ENCODE peak calls at places on chromosomes 4 and X, in five cellular contexts. J is psoas muscle; Q is thyroid gland; E is effector memory CD4-positive, alpha-beta T cell; P is Panc1. W is an unnamed sample.
A peak's percentile ranks its signal among the peaks of the same experiment; 100 is the strongest.

GRCh38 chr4:44738615-44739014 is 12.3 kb upstream of the GNPDA2 start:
- DNase-seq in J (no peak), Q (no peak), E (no peak), P (no peak), W (no peak)

GRCh38 chr4:1713003-1713397 is 881 bp upstream of the SLBP start:
- DNase-seq in J (no peak), Q (no peak), E (no peak), P (no peak), W (no peak)

GRCh38 chr4:38715076-38715475 is 51.1 kb downstream of the KLF3 start:
- DNase-seq in J (no peak), Q (no peak), E (no peak), P (no peak), W (no peak)

GRCh38 chrX:122770581-122770980 is 413.5 kb upstream of the GRIA3 start:
- DNase-seq in J (no peak), Q (no peak), E (no peak), P (no peak), W (no peak)

GRCh38 chr4:68951078-68951805 is at the start of gene UGT2A3:
- DNase-seq in J (no peak), Q (no peak), E (no peak), P (no peak), W (no peak)

GRCh38 chrX:138031715-138032114 is 465.8 kb downstream of the ZIC3 start:
- DNase-seq in J (no peak), Q (no peak), E (no peak), P (no peak), W (no peak)

GRCh38 chrX:270848-271367 is 10.3 kb upstream of the PLCXD1 start:
- DNase-seq in J (no peak), Q (peak; percentile 33), E (no peak), P (no peak), W (no peak)

GRCh38 chr4:39078829-39079228 is 16.8 kb downstream of the KLHL5 start:
- DNase-seq in J (no peak), Q (no peak), E (no peak), P (no peak), W (no peak)

GRCh38 chr4:137509855-137510282 is 22.4 kb downstream of the PCDH18 start:
- DNase-seq in J (no peak), Q (no peak), E (no peak), P (no peak), W (no peak)

GRCh38 chr4:4395849-4396627 is 9.1 kb downstream of the NSG1 start:
- DNase-seq in J (no peak), Q (no peak), E (no peak), P (no peak), W (peak; percentile 63)

GRCh38 chr4:176052744-176053143 is 12.9 kb upstream of the WDR17 start:
- DNase-seq in J (no peak), Q (no peak), E (no peak), P (no peak), W (no peak)

GRCh38 chrX:130704053-130705038 is 198.7 kb downstream of the ENOX2 start:
- DNase-seq in J (no peak), Q (no peak), E (no peak), P (no peak), W (no peak)

GRCh38 chrX:21734175-21734574 is 23.7 kb downstream of the SMPX start:
- DNase-seq in J (no peak), Q (no peak), E (no peak), P (no peak), W (no peak)

GRCh38 chrX:120446503-120446902 is 22.6 kb downstream of the LAMP2 start:
- DNase-seq in J (no peak), Q (peak; percentile 14), E (no peak), P (no peak), W (no peak)

GRCh38 chrX:23742693-23743622 is at the start of gene ACOT9:
- DNase-seq in J (peak; percentile 95), Q (peak; percentile 96), E (peak; percentile 55), P (no peak), W (peak; percentile 89)

GRCh38 chr4:123127218-123127617 is 204.8 kb upstream of the NUDT6 start:
- DNase-seq in J (no peak), Q (no peak), E (no peak), P (no peak), W (peak; percentile 68)

GRCh38 chr4:54659213-54660144 is 1.7 kb downstream of the KIT start:
- DNase-seq in J (no peak), Q (peak; percentile 72), E (no peak), P (no peak), W (peak; percentile 47)

GRCh38 chrX:28205126-28205525 is 223.9 kb upstream of the DCAF8L1 start:
- DNase-seq in J (no peak), Q (no peak), E (no peak), P (no peak), W (no peak)

GRCh38 chrX:154594491-154594890 is 9.6 kb downstream of the CTAG1A start:
- DNase-seq in J (no peak), Q (no peak), E (no peak), P (no peak), W (no peak)

GRCh38 chrX:12965390-12965940 is 9.4 kb upstream of the TMSB4X start:
- DNase-seq in J (no peak), Q (no peak), E (no peak), P (no peak), W (no peak)

GRCh38 chr4:1012031-1012739 is 759 bp downstream of the FGFRL1 start:
- DNase-seq in J (peak; percentile 44), Q (peak; percentile 80), E (peak; percentile 20), P (no peak), W (peak; percentile 36)

GRCh38 chr4:55534306-55534705 is 12.4 kb downstream of the CLOCK start:
- DNase-seq in J (no peak), Q (no peak), E (no peak), P (no peak), W (no peak)

GRCh38 chrX:133005038-133005437 is 46.6 kb upstream of the HS6ST2 start:
- DNase-seq in J (no peak), Q (no peak), E (no peak), P (peak; percentile 2), W (peak; percentile 48)

GRCh38 chr4:94545296-94545695 is 93.6 kb downstream of the PDLIM5 start:
- DNase-seq in J (no peak), Q (no peak), E (no peak), P (no peak), W (no peak)

GRCh38 chrX:9614016-9614415 is 149.2 kb downstream of the TBL1X start:
- DNase-seq in J (no peak), Q (no peak), E (no peak), P (no peak), W (no peak)

GRCh38 chr4:107155366-107155765 is 119.3 kb upstream of the DKK2 start:
- DNase-seq in J (no peak), Q (no peak), E (no peak), P (no peak), W (no peak)

GRCh38 chr4:21768349-21769310 is 179.9 kb downstream of the KCNIP4 start:
- DNase-seq in J (no peak), Q (no peak), E (no peak), P (peak; percentile 28), W (peak; percentile 73)
- H3K27ac ChIP-seq in J (no peak overlapping the region), Q (no peak overlapping the region), E (no peak overlapping the region), P (no peak overlapping the region), W (no peak overlapping the region)

DNA sequence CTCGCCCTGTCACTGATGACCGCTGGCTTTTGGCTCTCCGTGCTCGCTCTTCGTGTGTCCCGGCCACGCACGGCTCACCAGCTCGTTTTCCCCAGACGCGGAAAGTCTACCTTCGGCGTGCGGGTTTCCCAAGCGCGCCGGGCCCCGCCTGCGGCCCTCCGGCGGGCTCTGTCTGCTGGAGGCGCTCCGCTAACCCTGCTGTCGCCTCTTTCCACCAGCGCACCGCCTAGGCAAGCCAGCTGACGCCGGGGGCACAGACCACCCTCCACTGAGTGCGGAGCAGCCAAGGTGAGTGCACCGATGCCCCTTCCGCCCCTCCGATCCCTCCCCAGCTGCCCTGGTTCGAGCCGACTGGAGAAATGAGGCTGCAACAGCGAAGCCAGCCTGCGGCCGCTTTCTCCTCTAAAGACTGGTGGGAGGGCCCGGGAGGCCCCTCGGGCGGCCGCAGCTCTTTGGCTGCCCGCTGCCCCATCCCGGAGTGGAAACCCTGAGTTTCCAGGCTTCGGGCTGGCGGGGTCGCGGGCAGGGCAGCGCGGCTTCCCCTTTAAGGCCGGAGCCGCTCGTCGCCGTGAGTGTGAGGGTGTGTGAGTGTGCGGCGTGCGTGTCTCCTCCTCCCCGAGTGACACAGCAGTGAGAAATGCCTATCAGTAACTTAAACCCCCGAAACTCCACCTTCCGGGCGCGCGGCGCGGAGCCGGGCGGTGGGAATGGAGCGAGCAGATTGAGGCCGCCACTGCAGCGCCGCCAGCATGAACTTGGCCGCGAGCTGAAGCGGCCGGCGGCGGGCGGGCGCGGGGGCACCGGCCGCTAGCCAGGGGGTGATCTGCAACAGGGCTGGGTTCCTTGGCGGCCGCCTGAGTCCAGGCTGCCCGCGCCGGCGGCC is at the start of gene MAMLD1:
- DNase-seq in J (peak; percentile 78), Q (peak; percentile 64), E (no peak), P (no peak), W (peak; percentile 37)
- H3K27me3 ChIP-seq in J (no peaks in the 10 kb centered on the region), Q (no peaks in the 10 kb centered on the region), E (no peaks in the 10 kb centered on the region), P (peaks cover 4% of the 10 kb centered on the region), W (peaks cover 91% of the 10 kb centered on the region)

DNA sequence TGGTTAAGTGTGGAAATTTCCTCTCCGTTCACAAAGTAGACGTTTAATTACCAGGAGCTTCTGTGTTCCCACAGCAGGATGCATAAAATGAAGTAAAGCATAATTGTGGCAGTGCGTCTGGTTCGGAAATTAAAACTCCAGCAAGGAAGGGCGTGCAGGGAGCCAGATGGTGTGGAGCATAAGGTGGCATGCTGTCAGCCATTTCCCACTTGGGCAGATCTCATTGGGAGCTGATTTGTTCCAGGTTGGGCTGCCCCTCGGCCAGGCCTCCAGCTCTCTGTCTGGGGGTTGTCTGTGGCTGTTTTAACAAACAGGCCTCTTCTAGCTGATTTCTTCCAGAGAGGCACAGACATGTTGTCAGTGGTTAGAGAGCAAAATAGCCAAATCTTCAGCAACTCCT is 182.1 kb upstream of the CLNK start:
- DNase-seq in J (no peak), Q (no peak), E (no peak), P (no peak), W (peak; percentile 2)
- H3K36me3 ChIP-seq in J (no peaks in the 10 kb centered on the region), Q (no peaks in the 10 kb centered on the region), E (no peaks in the 10 kb centered on the region), P (no peaks in the 10 kb centered on the region), W (no peaks in the 10 kb centered on the region)

GRCh38 chr4:20440170-20440569 is 188.5 kb downstream of the SLIT2 start:
- DNase-seq in J (no peak), Q (no peak), E (no peak), P (no peak), W (no peak)

GRCh38 chr4:20444599-20445337 is 193.1 kb downstream of the SLIT2 start:
- DNase-seq in J (no peak), Q (no peak), E (no peak), P (no peak), W (no peak)

GRCh38 chr4:20447103-20447502 is 195.4 kb downstream of the SLIT2 start:
- DNase-seq in J (no peak), Q (no peak), E (no peak), P (no peak), W (no peak)

GRCh38 chr4:20443406-20443805 is 191.7 kb downstream of the SLIT2 start:
- DNase-seq in J (no peak), Q (no peak), E (no peak), P (no peak), W (no peak)

GRCh38 chr4:20445933-20446723 is 194.4 kb downstream of the SLIT2 start:
- DNase-seq in J (no peak), Q (no peak), E (no peak), P (no peak), W (peak; percentile 70)
- H3K27ac ChIP-seq in J (no peak overlapping the region), Q (no peak overlapping the region), E (no peak overlapping the region), P (no peak overlapping the region), W (peak overlapping the region; percentile 56)

W was measured in cardiac muscle cell.